ENCODE peak calls at places on chromosomes 7 and 10, in four cellular contexts. J is K562, X is HepG2, G is H1. L is an unnamed sample.
A peak's percentile ranks its signal among the peaks of the same experiment; 100 is the strongest.

GRCh38 chr10:93224005-93224779 is 150.5 kb downstream of the CYP26A1 start:
- DNase-seq in J (no peak), X (no peak), G (no peak), L (no peak)

GRCh38 chr7:51224811-51225581 is 91.6 kb downstream of the COBL start:
- DNase-seq in J (peak; percentile 10), X (peak; percentile 31), G (peak; percentile 31), L (peak; percentile 45)

GRCh38 chr7:91355680-91356435 is 91.6 kb downstream of the FZD1 start:
- DNase-seq in J (no peak), X (no peak), G (peak; percentile 54), L (no peak)

GRCh38 chr10:130003787-130004613 is 39.9 kb upstream of the EBF3 start:
- DNase-seq in J (no peak), X (no peak), G (no peak), L (no peak)

GRCh38 chr7:107953265-107953923 is 49.6 kb downstream of the LAMB1 start:
- DNase-seq in J (no peak), X (no peak), G (no peak), L (no peak)

GRCh38 chr7:34133983-34134782 is 228.8 kb downstream of the BMPER start:
- DNase-seq in J (peak; percentile 37), X (peak; percentile 18), G (peak; percentile 58), L (peak; percentile 36)

GRCh38 chr10:58590152-58590551 is 77.5 kb downstream of the BICC1 start:
- DNase-seq in J (no peak), X (no peak), G (no peak), L (no peak)

GRCh38 chr7:75983471-75984129 is 10.8 kb downstream of the TMEM120A start:
- DNase-seq in J (no peak), X (no peak), G (no peak), L (no peak)

GRCh38 chr10:119518176-119518575 is 24.3 kb downstream of the RGS10 start:
- DNase-seq in J (no peak), X (no peak), G (no peak), L (no peak)

GRCh38 chr7:139245401-139245800 is 14.4 kb downstream of the UBN2 start:
- DNase-seq in J (no peak), X (no peak), G (no peak), L (no peak)

GRCh38 chr7:158274996-158275395 is 312.6 kb downstream of the PTPRN2 start:
- DNase-seq in J (no peak), X (no peak), G (no peak), L (no peak)

GRCh38 chr7:18491871-18492270 is 3.7 kb upstream of the HDAC9 start:
- DNase-seq in J (no peak), X (no peak), G (no peak), L (no peak)

GRCh38 chr7:146772581-146772980 is 656.0 kb downstream of the CNTNAP2 start:
- DNase-seq in J (no peak), X (no peak), G (peak; percentile 50), L (no peak)

GRCh38 chr7:72465521-72465920 is 53.4 kb upstream of the CALN1 start:
- DNase-seq in J (no peak), X (no peak), G (no peak), L (no peak)

GRCh38 chr7:23184709-23185354 is 3.0 kb downstream of the NUP42 start:
- DNase-seq in J (peak; percentile 75), X (peak; percentile 49), G (no peak), L (peak; percentile 34)
- TF ChIP-seq ATF3 in J (no peak), X (no peak), G (no peak), L (no peak)

GRCh38 chr7:150362989-150363769 is 5.4 kb upstream of the REPIN1 start:
- DNase-seq in J (no peak), X (no peak), G (no peak), L (no peak)
- TF ChIP-seq FOSL1 in J (no peak), X (no peak), G (no peak), L (no peak)

GRCh38 chr7:102836977-102837376 is 75.8 kb upstream of the LRRC17 start:
- DNase-seq in J (no peak), X (no peak), G (no peak), L (no peak)

GRCh38 chr7:102837802-102838201 is 75.0 kb upstream of the LRRC17 start:
- DNase-seq in J (no peak), X (no peak), G (no peak), L (no peak)

GRCh38 chr7:102834999-102835398 is 77.8 kb upstream of the LRRC17 start:
- DNase-seq in J (no peak), X (peak; percentile 15), G (no peak), L (peak; percentile 60)

GRCh38 chr7:102834466-102834865 is 78.3 kb upstream of the LRRC17 start:
- DNase-seq in J (no peak), X (no peak), G (no peak), L (no peak)

GRCh38 chr7:102836206-102836938 is 76.4 kb upstream of the LRRC17 start:
- DNase-seq in J (no peak), X (no peak), G (no peak), L (peak; percentile 24)
- TF ChIP-seq POLR2AphosphoS5 in J (no peak), X (no peak), G (no peak), L (no peak)

GRCh38 chr7:106110885-106111670 is 1.0 kb downstream of the SYPL1 start:
- DNase-seq in J (peak; percentile 47), X (no peak), G (no peak), L (no peak)
- TF ChIP-seq ATF3 in J (no peak), X (no peak), G (no peak), L (no peak)

DNA sequence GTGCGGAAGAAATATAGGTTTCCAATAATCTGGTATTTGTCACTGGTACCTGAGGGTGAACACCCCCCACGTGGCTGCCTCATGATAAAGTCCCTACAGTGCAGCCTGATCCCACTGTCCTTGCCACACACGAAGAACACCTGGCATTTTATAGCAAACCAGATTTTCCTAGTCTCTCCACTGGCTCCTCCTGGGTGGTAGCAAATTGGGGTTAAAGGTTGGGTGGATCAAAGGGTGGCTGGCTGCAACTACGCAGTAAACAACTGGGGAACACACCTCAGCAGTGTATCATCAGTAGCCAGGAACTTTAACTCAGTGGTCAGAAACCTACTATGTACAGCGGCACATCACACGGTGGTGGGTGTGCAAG is 10.3 kb downstream of the SEPHS1 start:
- DNase-seq in J (no peak), X (no peak), G (no peak), L (no peak)
- TF ChIP-seq FOSL1 in J (no peak), X (no peak), G (no peak), L (no peak)

DNA sequence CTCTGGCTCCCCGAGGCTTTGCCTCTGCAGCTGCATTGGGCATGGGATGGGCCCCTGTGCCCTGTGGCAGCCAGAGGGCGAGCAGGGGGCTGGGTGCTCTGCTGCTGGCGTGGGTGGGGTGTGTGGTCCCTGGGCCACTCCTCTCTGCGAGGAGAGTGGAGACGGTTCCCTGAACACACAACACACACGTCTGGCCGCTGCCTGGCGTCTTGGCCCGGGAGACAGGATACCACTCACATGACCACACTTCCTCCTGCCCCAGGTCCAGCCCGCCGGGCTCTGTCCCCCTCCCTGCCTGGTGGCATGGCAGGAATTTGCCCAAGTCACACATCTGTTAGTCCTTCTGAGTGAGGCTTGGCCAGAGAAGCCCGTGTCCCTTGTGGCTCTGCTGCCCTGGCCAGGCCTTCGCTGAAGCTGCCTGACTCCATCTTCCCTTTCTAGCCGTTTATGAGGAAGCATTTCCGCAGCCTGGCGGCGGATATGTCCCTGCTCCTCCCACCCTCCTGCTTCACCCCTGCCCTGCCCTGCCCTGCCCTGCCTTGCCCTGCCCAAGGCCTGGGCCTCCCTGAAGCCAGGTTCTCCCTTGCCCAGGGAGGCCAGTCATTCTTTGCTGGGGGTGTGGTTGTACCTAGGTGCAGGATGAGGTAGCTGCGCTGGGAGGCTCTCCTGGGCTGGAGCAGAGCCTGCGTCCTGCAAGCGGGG is 3.0 kb downstream of the BRI3 start:
- DNase-seq in J (no peak), X (peak; percentile 51), G (no peak), L (no peak)
- TF ChIP-seq POLR2AphosphoS5 in J (no peak), X (no peak), G (no peak), L (peak; percentile 30)

GRCh38 chr7:127047521-127047920 is 205.2 kb downstream of the GRM8 start:
- DNase-seq in J (no peak), X (no peak), G (no peak), L (no peak)
- TF ChIP-seq ATF3 in J (no peak), X (no peak), G (no peak), L (no peak)

GRCh38 chr10:116742367-116743265 is at the start of gene HSPA12A:
- DNase-seq in J (peak; percentile 65), X (no peak), G (no peak), L (peak; percentile 50)
- TF ChIP-seq FOSL1 in J (no peak), X (no peak), G (no peak), L (no peak)

DNA sequence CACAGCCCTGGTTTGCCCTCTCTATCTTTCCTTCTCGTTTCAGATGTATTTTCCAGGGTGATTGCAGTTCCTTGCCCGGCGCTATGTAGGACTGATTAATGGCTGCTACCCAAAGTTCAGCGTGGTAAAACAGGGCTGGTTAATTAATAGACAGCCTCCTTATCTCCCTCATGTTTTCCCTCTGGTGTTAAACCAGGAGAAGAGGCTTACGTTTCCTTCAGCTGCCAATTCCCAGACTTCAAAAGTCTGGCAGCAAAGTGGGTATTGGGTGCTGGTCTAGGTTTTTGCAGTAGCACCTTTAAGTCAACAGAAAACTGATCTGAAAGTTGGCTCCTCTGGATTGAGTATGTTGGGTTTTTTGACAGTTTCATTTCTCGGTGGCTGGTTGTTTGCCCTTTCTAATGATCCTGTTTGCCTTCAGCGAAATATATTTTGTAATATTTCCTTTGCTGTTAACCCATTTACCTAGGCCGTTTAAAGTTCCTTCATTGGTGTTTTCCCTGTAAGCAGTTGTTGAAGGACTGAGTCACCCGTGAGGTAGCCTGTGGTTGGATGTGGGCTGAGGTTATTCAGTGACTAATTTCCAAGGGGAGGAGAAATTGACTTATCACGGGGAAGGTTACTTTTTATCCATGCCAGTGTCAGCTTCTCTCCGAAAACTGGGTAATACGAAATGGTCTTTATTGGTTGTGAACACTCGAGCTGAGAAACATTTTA is 257.1 kb downstream of the KIAA1217 start:
- DNase-seq in J (peak; percentile 8), X (peak; percentile 92), G (no peak), L (peak; percentile 77)
- TF ChIP-seq POLR2AphosphoS5 in J (no peak), X (no peak), G (no peak), L (peak; percentile 69)

L was measured in HCT116.